ENCODE peak calls at places on chromosomes 3 and 15, in seven cellular contexts. One of them, this sample, is unnamed.

GRCh38 chr15:54064412-54064811 is 86.2 kb downstream of the UNC13C start:
- DNase-seq in progenitor cell of endocrine pancreas: no peak
- DNase-seq in nephron progenitor cell: no peak
- DNase-seq in GM12864: no peak
- DNase-seq in activated B cell treated with CpG ODN at 0.5 μM for 24 hours: no peak
- DNase-seq in dorsolateral prefrontal cortex: no peak
- DNase-seq in MM.1S: no peak
- DNase-seq in this sample: no peak

GRCh38 chr15:34588046-34588674 is 4.7 kb upstream of the GOLGA8B start:
- DNase-seq in progenitor cell of endocrine pancreas: no peak
- DNase-seq in nephron progenitor cell: peak; percentile 52
- DNase-seq in GM12864: no peak
- DNase-seq in activated B cell treated with CpG ODN at 0.5 μM for 24 hours: no peak
- DNase-seq in dorsolateral prefrontal cortex: peak; percentile 51
- DNase-seq in MM.1S: peak; percentile 79
- DNase-seq in this sample: peak; percentile 40

GRCh38 chr3:128488995-128489859 is 3.8 kb downstream of the GATA2 start:
- DNase-seq in progenitor cell of endocrine pancreas: no peak
- DNase-seq in nephron progenitor cell: peak; percentile 63
- DNase-seq in GM12864: no peak
- DNase-seq in activated B cell treated with CpG ODN at 0.5 μM for 24 hours: no peak
- DNase-seq in dorsolateral prefrontal cortex: no peak
- DNase-seq in MM.1S: no peak
- DNase-seq in this sample: no peak

GRCh38 chr3:41362638-41363559 is 163.6 kb downstream of the CTNNB1 start:
- DNase-seq in progenitor cell of endocrine pancreas: no peak
- DNase-seq in nephron progenitor cell: no peak
- DNase-seq in GM12864: no peak
- DNase-seq in activated B cell treated with CpG ODN at 0.5 μM for 24 hours: no peak
- DNase-seq in dorsolateral prefrontal cortex: no peak
- DNase-seq in MM.1S: no peak
- DNase-seq in this sample: no peak

GRCh38 chr3:21704796-21705195 is 46.2 kb downstream of the ZNF385D start:
- DNase-seq in progenitor cell of endocrine pancreas: no peak
- DNase-seq in nephron progenitor cell: no peak
- DNase-seq in GM12864: no peak
- DNase-seq in activated B cell treated with CpG ODN at 0.5 μM for 24 hours: no peak
- DNase-seq in dorsolateral prefrontal cortex: no peak
- DNase-seq in MM.1S: no peak
- DNase-seq in this sample: no peak

GRCh38 chr15:69395991-69396390 is 18.2 kb upstream of the KIF23 start:
- DNase-seq in progenitor cell of endocrine pancreas: no peak
- DNase-seq in nephron progenitor cell: no peak
- DNase-seq in GM12864: no peak
- DNase-seq in activated B cell treated with CpG ODN at 0.5 μM for 24 hours: no peak
- DNase-seq in dorsolateral prefrontal cortex: no peak
- DNase-seq in MM.1S: no peak
- DNase-seq in this sample: no peak

GRCh38 chr3:171797265-171797679 is 13.0 kb downstream of the PLD1 start:
- DNase-seq in progenitor cell of endocrine pancreas: no peak
- DNase-seq in nephron progenitor cell: no peak
- DNase-seq in GM12864: no peak
- DNase-seq in activated B cell treated with CpG ODN at 0.5 μM for 24 hours: no peak
- DNase-seq in dorsolateral prefrontal cortex: no peak
- DNase-seq in MM.1S: no peak
- DNase-seq in this sample: no peak

GRCh38 chr3:30081904-30082303 is 524.5 kb upstream of the TGFBR2 start:
- DNase-seq in progenitor cell of endocrine pancreas: no peak
- DNase-seq in nephron progenitor cell: no peak
- DNase-seq in GM12864: no peak
- DNase-seq in activated B cell treated with CpG ODN at 0.5 μM for 24 hours: no peak
- DNase-seq in dorsolateral prefrontal cortex: no peak
- DNase-seq in MM.1S: no peak
- DNase-seq in this sample: no peak

GRCh38 chr3:44969170-44969569 is 6.8 kb downstream of the ZDHHC3 start:
- DNase-seq in progenitor cell of endocrine pancreas: no peak
- DNase-seq in nephron progenitor cell: no peak
- DNase-seq in GM12864: no peak
- DNase-seq in activated B cell treated with CpG ODN at 0.5 μM for 24 hours: no peak
- DNase-seq in dorsolateral prefrontal cortex: no peak
- DNase-seq in MM.1S: no peak
- DNase-seq in this sample: no peak

GRCh38 chr3:143657391-143657790 is 190.9 kb downstream of the SLC9A9 start:
- DNase-seq in progenitor cell of endocrine pancreas: no peak
- DNase-seq in nephron progenitor cell: no peak
- DNase-seq in GM12864: no peak
- DNase-seq in activated B cell treated with CpG ODN at 0.5 μM for 24 hours: no peak
- DNase-seq in dorsolateral prefrontal cortex: no peak
- DNase-seq in MM.1S: no peak
- DNase-seq in this sample: no peak

GRCh38 chr15:31977812-31978662 is 52.3 kb upstream of the CHRNA7 start:
- DNase-seq in progenitor cell of endocrine pancreas: peak; percentile 69
- DNase-seq in nephron progenitor cell: peak; percentile 86
- DNase-seq in GM12864: no peak
- DNase-seq in activated B cell treated with CpG ODN at 0.5 μM for 24 hours: no peak
- DNase-seq in dorsolateral prefrontal cortex: peak; percentile 60
- DNase-seq in MM.1S: peak; percentile 30
- DNase-seq in this sample: peak; percentile 44

GRCh38 chr3:138833908-138834358 is 795 bp downstream of the PIK3CB start:
- DNase-seq in progenitor cell of endocrine pancreas: no peak
- DNase-seq in nephron progenitor cell: peak; percentile 12
- DNase-seq in GM12864: no peak
- DNase-seq in activated B cell treated with CpG ODN at 0.5 μM for 24 hours: no peak
- DNase-seq in dorsolateral prefrontal cortex: no peak
- DNase-seq in MM.1S: no peak
- DNase-seq in this sample: no peak

GRCh38 chr15:52559583-52559982 is 9.2 kb downstream of the ARPP19 start:
- DNase-seq in progenitor cell of endocrine pancreas: no peak
- DNase-seq in nephron progenitor cell: no peak
- DNase-seq in GM12864: no peak
- DNase-seq in activated B cell treated with CpG ODN at 0.5 μM for 24 hours: no peak
- DNase-seq in dorsolateral prefrontal cortex: peak; percentile 49
- DNase-seq in MM.1S: no peak
- DNase-seq in this sample: no peak

GRCh38 chr3:6392123-6392522 is 468.8 kb upstream of the GRM7 start:
- DNase-seq in progenitor cell of endocrine pancreas: no peak
- DNase-seq in nephron progenitor cell: no peak
- DNase-seq in GM12864: no peak
- DNase-seq in activated B cell treated with CpG ODN at 0.5 μM for 24 hours: no peak
- DNase-seq in dorsolateral prefrontal cortex: no peak
- DNase-seq in MM.1S: no peak
- DNase-seq in this sample: no peak
- TF ChIP-seq CTCF in progenitor cell of endocrine pancreas: no peak
- TF ChIP-seq CTCF in nephron progenitor cell: no peak
- TF ChIP-seq CTCF in GM12864: no peak
- TF ChIP-seq CTCF in activated B cell treated with CpG ODN at 0.5 μM for 24 hours: no peak
- TF ChIP-seq CTCF in dorsolateral prefrontal cortex: peak; percentile 8
- TF ChIP-seq CTCF in MM.1S: no peak
- TF ChIP-seq CTCF in this sample: no peak

GRCh38 chr3:112995800-112996199 is 5.0 kb downstream of the GTPBP8 start:
- DNase-seq in progenitor cell of endocrine pancreas: no peak
- DNase-seq in nephron progenitor cell: no peak
- DNase-seq in GM12864: no peak
- DNase-seq in activated B cell treated with CpG ODN at 0.5 μM for 24 hours: no peak
- DNase-seq in dorsolateral prefrontal cortex: no peak
- DNase-seq in MM.1S: no peak
- DNase-seq in this sample: no peak

GRCh38 chr3:112987710-112988334 is 3.0 kb upstream of the GTPBP8 start:
- DNase-seq in progenitor cell of endocrine pancreas: no peak
- DNase-seq in nephron progenitor cell: no peak
- DNase-seq in GM12864: no peak
- DNase-seq in activated B cell treated with CpG ODN at 0.5 μM for 24 hours: no peak
- DNase-seq in dorsolateral prefrontal cortex: no peak
- DNase-seq in MM.1S: no peak
- DNase-seq in this sample: no peak

DNA sequence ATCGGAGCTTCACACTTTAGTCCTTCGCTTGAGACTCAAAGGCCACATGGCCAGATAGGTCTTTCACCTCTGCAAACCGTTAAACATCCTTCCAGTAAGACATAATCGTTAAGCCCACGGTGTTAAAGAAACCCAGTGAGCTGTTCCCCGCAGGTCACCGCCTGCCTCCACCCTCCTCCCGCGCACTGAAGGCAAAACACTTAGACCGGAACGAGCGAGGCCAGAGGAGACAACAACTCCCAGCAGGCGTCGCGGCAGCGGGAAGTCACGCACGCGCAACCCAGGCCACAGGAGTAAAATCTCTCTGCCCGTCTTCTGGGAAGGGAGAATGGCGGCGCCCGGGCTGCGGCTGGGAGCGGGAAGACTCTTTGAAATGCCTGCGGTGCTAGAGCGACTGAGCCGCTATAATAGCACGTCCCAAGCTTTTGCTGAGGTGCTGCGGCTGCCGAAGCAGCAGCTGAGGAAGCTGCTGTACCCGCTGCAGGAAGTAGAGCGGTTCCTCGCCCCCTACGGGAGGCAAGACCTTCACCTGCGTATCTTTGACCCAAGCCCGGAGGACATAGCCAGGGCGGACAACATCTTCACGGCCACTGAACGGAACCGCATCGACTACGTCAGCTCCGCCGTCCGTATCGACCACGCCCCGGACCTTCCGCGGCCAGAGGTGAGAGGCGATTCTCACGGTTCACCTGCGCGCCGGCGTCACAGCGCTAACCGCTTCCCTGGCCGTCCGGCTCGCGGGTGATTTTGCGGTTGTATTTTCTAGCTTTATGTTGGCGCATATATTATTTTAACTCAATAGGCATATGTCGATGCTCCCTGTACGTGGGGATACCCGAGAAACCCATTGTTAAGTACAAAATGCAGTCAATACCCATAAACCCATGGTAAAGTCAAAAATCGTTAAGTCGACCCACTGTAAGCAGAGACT is at the start of gene GTPBP8:
- DNase-seq in progenitor cell of endocrine pancreas: peak; percentile 80
- DNase-seq in nephron progenitor cell: peak; percentile 90
- DNase-seq in GM12864: peak; percentile 79
- DNase-seq in activated B cell treated with CpG ODN at 0.5 μM for 24 hours: peak; percentile 79
- DNase-seq in dorsolateral prefrontal cortex: peak; percentile 91
- DNase-seq in MM.1S: peak; percentile 95
- DNase-seq in this sample: peak; percentile 73
- TF ChIP-seq CTCF in progenitor cell of endocrine pancreas: no peak
- TF ChIP-seq CTCF in nephron progenitor cell: no peak
- TF ChIP-seq CTCF in GM12864: no peak
- TF ChIP-seq CTCF in activated B cell treated with CpG ODN at 0.5 μM for 24 hours: no peak
- TF ChIP-seq CTCF in dorsolateral prefrontal cortex: peak; percentile 30
- TF ChIP-seq CTCF in MM.1S: no peak
- TF ChIP-seq CTCF in this sample: no peak

GRCh38 chr3:67602816-67603215 is 51.6 kb downstream of the SUCLG2 start:
- DNase-seq in progenitor cell of endocrine pancreas: no peak
- DNase-seq in nephron progenitor cell: no peak
- DNase-seq in GM12864: no peak
- DNase-seq in activated B cell treated with CpG ODN at 0.5 μM for 24 hours: no peak
- DNase-seq in dorsolateral prefrontal cortex: no peak
- DNase-seq in MM.1S: no peak
- DNase-seq in this sample: no peak

GRCh38 chr3:67608034-67608433 is 46.4 kb downstream of the SUCLG2 start:
- DNase-seq in progenitor cell of endocrine pancreas: no peak
- DNase-seq in nephron progenitor cell: no peak
- DNase-seq in GM12864: no peak
- DNase-seq in activated B cell treated with CpG ODN at 0.5 μM for 24 hours: no peak
- DNase-seq in dorsolateral prefrontal cortex: no peak
- DNase-seq in MM.1S: no peak
- DNase-seq in this sample: no peak

GRCh38 chr3:67601919-67602608 is 52.3 kb downstream of the SUCLG2 start:
- DNase-seq in progenitor cell of endocrine pancreas: no peak
- DNase-seq in nephron progenitor cell: no peak
- DNase-seq in GM12864: no peak
- DNase-seq in activated B cell treated with CpG ODN at 0.5 μM for 24 hours: no peak
- DNase-seq in dorsolateral prefrontal cortex: no peak
- DNase-seq in MM.1S: no peak
- DNase-seq in this sample: no peak

GRCh38 chr3:67601385-67601784 is 53.0 kb downstream of the SUCLG2 start:
- DNase-seq in progenitor cell of endocrine pancreas: no peak
- DNase-seq in nephron progenitor cell: no peak
- DNase-seq in GM12864: no peak
- DNase-seq in activated B cell treated with CpG ODN at 0.5 μM for 24 hours: no peak
- DNase-seq in dorsolateral prefrontal cortex: no peak
- DNase-seq in MM.1S: no peak
- DNase-seq in this sample: no peak

GRCh38 chr3:67605377-67605776 is 49.0 kb downstream of the SUCLG2 start:
- DNase-seq in progenitor cell of endocrine pancreas: no peak
- DNase-seq in nephron progenitor cell: no peak
- DNase-seq in GM12864: no peak
- DNase-seq in activated B cell treated with CpG ODN at 0.5 μM for 24 hours: no peak
- DNase-seq in dorsolateral prefrontal cortex: no peak
- DNase-seq in MM.1S: no peak
- DNase-seq in this sample: no peak
- TF ChIP-seq CTCF in progenitor cell of endocrine pancreas: no peak
- TF ChIP-seq CTCF in nephron progenitor cell: no peak
- TF ChIP-seq CTCF in GM12864: no peak
- TF ChIP-seq CTCF in activated B cell treated with CpG ODN at 0.5 μM for 24 hours: no peak
- TF ChIP-seq CTCF in dorsolateral prefrontal cortex: no peak
- TF ChIP-seq CTCF in MM.1S: no peak
- TF ChIP-seq CTCF in this sample: no peak

DNA sequence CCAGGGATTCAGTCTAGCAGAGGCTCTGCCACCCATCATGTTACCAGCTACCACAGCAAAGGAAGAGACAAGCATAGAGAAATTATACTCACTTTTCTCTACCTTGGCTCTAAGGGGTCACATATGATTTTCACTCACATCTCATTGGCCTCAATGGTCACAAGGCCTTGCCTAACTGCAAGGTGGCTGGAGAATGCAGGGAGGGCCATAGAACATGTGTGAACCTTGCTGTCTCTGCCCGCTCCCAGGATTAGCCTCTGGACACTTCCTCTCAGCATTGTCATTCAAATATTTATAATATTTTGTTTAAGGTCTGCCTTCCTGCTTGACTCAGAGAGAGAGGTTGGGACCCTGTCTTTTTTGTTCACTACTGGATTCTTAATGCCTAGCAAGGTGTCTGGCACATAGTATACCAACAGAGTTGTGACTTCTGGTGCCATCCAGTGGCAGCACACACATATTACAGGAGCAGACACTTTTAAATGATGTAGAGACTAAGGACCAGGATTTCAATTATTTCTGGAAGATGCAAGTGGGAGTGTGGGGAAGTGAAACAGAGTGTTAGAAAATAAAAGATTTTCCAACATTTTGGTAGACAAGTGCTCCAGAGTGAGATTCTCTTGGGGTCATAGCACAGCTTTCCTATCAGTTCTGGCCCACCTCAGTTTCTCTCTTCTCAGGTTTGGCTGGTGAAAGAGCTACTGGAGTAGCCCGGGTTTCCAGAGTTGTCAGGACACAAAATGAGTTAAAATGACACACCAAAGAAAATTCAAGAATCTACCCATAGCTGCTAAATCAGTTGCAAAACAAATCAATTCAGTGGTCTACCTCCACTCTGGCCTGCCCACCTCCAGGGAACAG is 119.0 kb upstream of the RASGRP1 start:
- DNase-seq in progenitor cell of endocrine pancreas: peak; percentile 25
- DNase-seq in nephron progenitor cell: peak; percentile 58
- DNase-seq in GM12864: no peak
- DNase-seq in activated B cell treated with CpG ODN at 0.5 μM for 24 hours: peak; percentile 47
- DNase-seq in dorsolateral prefrontal cortex: peak; percentile 60
- DNase-seq in MM.1S: peak; percentile 69
- DNase-seq in this sample: peak; percentile 58
- TF ChIP-seq CTCF in progenitor cell of endocrine pancreas: peak; percentile 82
- TF ChIP-seq CTCF in nephron progenitor cell: peak; percentile 83
- TF ChIP-seq CTCF in GM12864: peak; percentile 74
- TF ChIP-seq CTCF in activated B cell treated with CpG ODN at 0.5 μM for 24 hours: peak; percentile 56
- TF ChIP-seq CTCF in dorsolateral prefrontal cortex: peak; percentile 78
- TF ChIP-seq CTCF in MM.1S: peak; percentile 83
- TF ChIP-seq CTCF in this sample: peak; percentile 90

This sample was measured in natural killer cell.